ENCODE peak calls at places on chromosomes 7 and 10, in four cellular contexts. I is substantia nigra, R is NCI-H446, W is amniotic stem cell. Z is an unnamed sample.

GRCh38 chr10:92970301-92971070 is 90.1 kb upstream of the CYP26C1 start:
- DNase-seq in I (no peak), R (no peak), W (no peak), Z (no peak)

GRCh38 chr7:75920431-75921161 is 5.6 kb downstream of the POR start:
- DNase-seq in I (no peak), R (no peak), W (no peak), Z (no peak)

GRCh38 chr7:16747095-16747494 is 6.5 kb upstream of the TSPAN13 start:
- DNase-seq in I (no peak), R (peak; percentile 4), W (no peak), Z (no peak)

GRCh38 chr10:75404023-75404334 is 2.4 kb upstream of the ZNF503 start:
- DNase-seq in I (no peak), R (no peak), W (no peak), Z (no peak)

GRCh38 chr7:93442478-93443224 is 131.9 kb downstream of the CALCR start:
- DNase-seq in I (no peak), R (no peak), W (no peak), Z (no peak)

GRCh38 chr10:126405239-126405785 is 17.0 kb upstream of the ADAM12 start:
- DNase-seq in I (no peak), R (no peak), W (no peak), Z (no peak)

GRCh38 chr7:66505531-66506451 is 122.9 kb upstream of the KCTD7 start:
- DNase-seq in I (no peak), R (no peak), W (no peak), Z (no peak)

GRCh38 chr10:69968830-69969229 is 83.8 kb upstream of the MACROH2A2 start:
- DNase-seq in I (peak; percentile 22), R (no peak), W (no peak), Z (no peak)

GRCh38 chr7:42236266-42237161 is 495 bp downstream of the GLI3 start:
- DNase-seq in I (no peak), R (no peak), W (peak; percentile 36), Z (no peak)

GRCh38 chr10:84541289-84541637 is 212.9 kb downstream of the CCSER2 start:
- DNase-seq in I (no peak), R (no peak), W (no peak), Z (no peak)

GRCh38 chr7:154503962-154504550 is 451.9 kb downstream of the DPP6 start:
- DNase-seq in I (no peak), R (no peak), W (no peak), Z (no peak)

GRCh38 chr10:106182542-106182941 is 982.0 kb downstream of the SORCS1 start:
- DNase-seq in I (no peak), R (no peak), W (no peak), Z (no peak)

GRCh38 chr10:63133787-63134557 is 844 bp downstream of the NRBF2 start:
- DNase-seq in I (no peak), R (no peak), W (no peak), Z (no peak)

GRCh38 chr10:44864042-44864436 is 47.1 kb upstream of the TMEM72 start:
- DNase-seq in I (no peak), R (no peak), W (no peak), Z (no peak)

GRCh38 chr7:129530881-129531391 is 28.6 kb downstream of the SMKR1 start:
- DNase-seq in I (no peak), R (no peak), W (no peak), Z (no peak)

GRCh38 chr10:77501152-77501845 is 136.3 kb downstream of the KCNMA1 start:
- DNase-seq in I (no peak), R (no peak), W (peak; percentile 76), Z (peak; percentile 48)

GRCh38 chr7:108083980-108084379 is 46.2 kb downstream of the LAMB4 start:
- DNase-seq in I (no peak), R (no peak), W (no peak), Z (no peak)

GRCh38 chr10:61751599-61751998 is 88.9 kb downstream of the CABCOCO1 start:
- DNase-seq in I (no peak), R (no peak), W (no peak), Z (no peak)

GRCh38 chr10:14032406-14032998 is 298.2 kb downstream of the FRMD4A start:
- DNase-seq in I (no peak), R (no peak), W (no peak), Z (no peak)

GRCh38 chr10:78502208-78502943 is 468.7 kb downstream of the RPS24 start:
- DNase-seq in I (no peak), R (no peak), W (no peak), Z (no peak)

GRCh38 chr10:88129013-88129412 is 265.6 kb downstream of the PTEN start:
- DNase-seq in I (no peak), R (no peak), W (no peak), Z (no peak)

GRCh38 chr7:135253851-135254815 is 20.5 kb downstream of the STRA8 start:
- DNase-seq in I (peak; percentile 73), R (peak; percentile 33), W (peak; percentile 18), Z (peak; percentile 92)

GRCh38 chr10:4025339-4025738 is 240.3 kb upstream of the KLF6 start:
- DNase-seq in I (no peak), R (no peak), W (no peak), Z (no peak)

GRCh38 chr7:32279500-32279899 is 209.3 kb upstream of the PDE1C start:
- DNase-seq in I (no peak), R (no peak), W (no peak), Z (no peak)

GRCh38 chr10:123995082-123995460 is 98.3 kb downstream of the CHST15 start:
- DNase-seq in I (no peak), R (no peak), W (no peak), Z (no peak)

GRCh38 chr7:101950450-101951119 is 133.2 kb downstream of the CUX1 start:
- DNase-seq in I (no peak), R (no peak), W (no peak), Z (no peak)

GRCh38 chr10:53109320-53109719 is 336.7 kb upstream of the MBL2 start:
- DNase-seq in I (no peak), R (no peak), W (no peak), Z (no peak)

GRCh38 chr10:43453266-43453831 is 16.4 kb downstream of the ZNF487 start:
- DNase-seq in I (no peak), R (no peak), W (no peak), Z (no peak)

GRCh38 chr10:14450041-14450491 is 119.3 kb upstream of the FRMD4A start:
- DNase-seq in I (no peak), R (no peak), W (no peak), Z (no peak)

GRCh38 chr7:11210374-11210773 is 236.7 kb downstream of the PHF14 start:
- DNase-seq in I (no peak), R (no peak), W (no peak), Z (no peak)

Z was measured in anterior cingulate cortex.